ENCODE peak calls at places on chromosomes 6 and 20, in four cellular contexts. H, D, N and W are unnamed samples.

GRCh38 chr6:22892452-22892851 is 323.1 kb downstream of the HDGFL1 start:
- DNase-seq in H (no peak), D (no peak), N (no peak), W (no peak)

GRCh38 chr20:63778034-63778752 is 38.6 kb downstream of the SLC2A4RG start:
- DNase-seq in H (no peak), D (no peak), N (no peak), W (no peak)

GRCh38 chr6:159729598-159729997 is 2.3 kb downstream of the WTAP start:
- DNase-seq in H (no peak), D (no peak), N (no peak), W (no peak)

GRCh38 chr20:47809161-47809560 is 23.9 kb upstream of the SULF2 start:
- DNase-seq in H (no peak), D (no peak), N (no peak), W (no peak)

GRCh38 chr20:63037669-63038268 is 31.0 kb upstream of the BHLHE23 start:
- DNase-seq in H (no peak), D (no peak), N (no peak), W (no peak)

GRCh38 chr6:166586424-166587156 is at the start of gene RAMACL:
- DNase-seq in H (no peak), D (no peak), N (peak; percentile 39), W (no peak)

GRCh38 chr20:32215147-32215546 is 7.5 kb downstream of the POFUT1 start:
- DNase-seq in H (no peak), D (no peak), N (no peak), W (no peak)

GRCh38 chr20:21387528-21387927 is 9.8 kb downstream of the NKX2-4 start:
- DNase-seq in H (no peak), D (no peak), N (no peak), W (no peak)

GRCh38 chr6:158686791-158687381 is 37.0 kb downstream of the SYTL3 start:
- DNase-seq in H (peak; percentile 28), D (no peak), N (peak; percentile 90), W (no peak)

GRCh38 chr6:25327372-25327771 is 48.2 kb downstream of the CARMIL1 start:
- DNase-seq in H (no peak), D (no peak), N (no peak), W (no peak)

GRCh38 chr6:38114976-38115632 is 295.6 kb downstream of the ZFAND3 start:
- DNase-seq in H (no peak), D (no peak), N (no peak), W (no peak)

GRCh38 chr6:47165918-47166317 is 123.8 kb upstream of the ADGRF1 start:
- DNase-seq in H (no peak), D (no peak), N (no peak), W (no peak)

GRCh38 chr20:7859371-7859802 is 80.9 kb downstream of the HAO1 start:
- DNase-seq in H (no peak), D (no peak), N (no peak), W (peak; percentile 30)

GRCh38 chr6:4055420-4056041 is 23.4 kb downstream of the FAM217A start:
- DNase-seq in H (no peak), D (no peak), N (no peak), W (no peak)

GRCh38 chr6:147141690-147142308 is 62.4 kb upstream of the STXBP5 start:
- DNase-seq in H (no peak), D (no peak), N (no peak), W (no peak)

GRCh38 chr6:11769816-11770545 is 8.6 kb downstream of the ADTRP start:
- DNase-seq in H (no peak), D (no peak), N (no peak), W (no peak)

GRCh38 chr6:7566031-7566556 is 23.9 kb upstream of the SNRNP48 start:
- DNase-seq in H (no peak), D (no peak), N (no peak), W (no peak)